ENCODE peak calls at places on chromosomes 16 and 17, in nine cellular contexts. N, D, E, K, L, I, M, J and F are unnamed samples.

GRCh38 chr17:2703181-2703580 is 8.4 kb downstream of the CLUH start:
- DNase-seq in N (no peak), D (no peak), E (no peak), K (no peak), L (no peak), I (no peak), M (no peak), J (no peak), F (no peak)

GRCh38 chr17:47789611-47790520 is 31.7 kb downstream of the OSBPL7 start:
- DNase-seq in N (peak), D (peak), E (peak), K (peak), L (peak), I (peak), M (peak), J (no peak), F (peak)

GRCh38 chr17:2962729-2963128 is 100.7 kb downstream of the OR1D5 start:
- DNase-seq in N (no peak), D (no peak), E (no peak), K (no peak), L (no peak), I (no peak), M (no peak), J (no peak), F (no peak)

GRCh38 chr17:41185001-41185400 is 290 bp upstream of the KRTAP4-1 start:
- DNase-seq in N (no peak), D (no peak), E (no peak), K (no peak), L (no peak), I (no peak), M (no peak), J (no peak), F (no peak)

GRCh38 chr17:4972752-4973151 is 5.1 kb upstream of the SPAG7 start:
- DNase-seq in N (no peak), D (peak), E (no peak), K (no peak), L (no peak), I (no peak), M (no peak), J (peak), F (no peak)

GRCh38 chr16:19382887-19383816 is 34.5 kb upstream of the TMC5 start:
- DNase-seq in N (no peak), D (no peak), E (no peak), K (no peak), L (peak), I (no peak), M (no peak), J (no peak), F (no peak)

GRCh38 chr16:50473375-50473945 is 74.7 kb upstream of the NKD1 start:
- DNase-seq in N (no peak), D (no peak), E (no peak), K (no peak), L (peak), I (peak), M (no peak), J (no peak), F (no peak)

GRCh38 chr16:59593256-59593655 is 859.1 kb upstream of the GOT2 start:
- DNase-seq in N (no peak), D (no peak), E (no peak), K (peak), L (peak), I (peak), M (peak), J (no peak), F (peak)

GRCh38 chr17:21815352-21816063 is 123.2 kb downstream of the KCNJ18 start:
- DNase-seq in N (no peak), D (no peak), E (no peak), K (no peak), L (no peak), I (no peak), M (no peak), J (no peak), F (no peak)

GRCh38 chr17:69434164-69434579 is 19.7 kb downstream of the MAP2K6 start:
- DNase-seq in N (no peak), D (no peak), E (no peak), K (no peak), L (peak), I (peak), M (no peak), J (no peak), F (peak)

GRCh38 chr16:71807905-71808592 is 585 bp downstream of the AP1G1 start:
- DNase-seq in N (no peak), D (peak), E (peak), K (peak), L (no peak), I (peak), M (peak), J (no peak), F (peak)

GRCh38 chr16:86983621-86984020 is 333.6 kb downstream of the C16orf95 start:
- DNase-seq in N (no peak), D (no peak), E (no peak), K (no peak), L (no peak), I (no peak), M (no peak), J (no peak), F (no peak)

GRCh38 chr17:8829036-8829941 is 30.1 kb upstream of the MFSD6L start:
- DNase-seq in N (no peak), D (no peak), E (no peak), K (no peak), L (no peak), I (no peak), M (no peak), J (no peak), F (no peak)

GRCh38 chr17:18055597-18055996 is 16.4 kb downstream of the GID4 start:
- DNase-seq in N (no peak), D (no peak), E (no peak), K (no peak), L (peak), I (no peak), M (no peak), J (no peak), F (no peak)

GRCh38 chr16:89167425-89167941 is 4.1 kb upstream of the CDH15 start:
- DNase-seq in N (peak), D (peak), E (peak), K (peak), L (peak), I (peak), M (peak), J (peak), F (peak)
- H3K4me3 ChIP-seq in N (no peak), D (peak), E (no peak), K (no peak), L (no peak), I (no peak), M (no peak), J (no peak), F (no peak)

DNA sequence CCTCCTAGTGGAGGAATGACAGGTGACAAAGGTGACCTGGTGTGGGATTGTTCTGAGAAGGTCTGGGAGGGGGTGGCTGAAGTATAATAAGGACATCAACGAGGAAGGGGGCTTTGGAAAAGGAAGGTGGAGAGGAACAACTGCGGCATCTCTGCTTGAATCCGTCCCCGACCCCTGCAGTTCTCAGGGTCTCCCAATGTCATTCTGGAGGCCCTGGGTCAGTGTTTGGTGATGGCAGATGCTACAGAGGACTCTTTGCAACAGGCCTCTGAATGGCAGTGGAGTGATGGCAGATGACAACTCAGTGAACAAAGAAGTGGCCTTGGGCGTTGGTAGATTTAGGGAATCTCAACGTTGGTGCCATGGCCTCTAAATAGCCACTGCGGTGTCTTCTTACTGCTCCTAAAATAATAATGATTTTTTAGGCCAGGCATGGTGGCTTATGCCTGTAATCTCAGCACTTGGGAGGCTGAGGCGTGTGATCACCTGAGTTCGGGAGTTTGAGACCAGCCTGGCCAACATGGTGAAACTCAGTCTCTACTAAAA is 1.3 kb downstream of the ENGASE start:
- DNase-seq in N (no peak), D (no peak), E (no peak), K (no peak), L (no peak), I (no peak), M (no peak), J (no peak), F (no peak)
- H3K4me3 ChIP-seq in N (peak), D (peak), E (peak), K (peak), L (peak), I (peak), M (no peak), J (peak), F (no peak)

GRCh38 chr16:85133290-85133599 is 21.0 kb upstream of the CIBAR2 start:
- DNase-seq in N (no peak), D (no peak), E (no peak), K (no peak), L (no peak), I (no peak), M (no peak), J (no peak), F (no peak)
- H3K4me3 ChIP-seq in N (no peak), D (no peak), E (no peak), K (no peak), L (no peak), I (no peak), M (no peak), J (no peak), F (no peak)

GRCh38 chr17:62178579-62178978 is 113.5 kb upstream of the MED13 start:
- DNase-seq in N (no peak), D (no peak), E (no peak), K (no peak), L (peak), I (peak), M (peak), J (no peak), F (peak)
- H3K4me3 ChIP-seq in N (no peak), D (no peak), E (no peak), K (no peak), L (no peak), I (no peak), M (no peak), J (no peak), F (no peak)

DNA sequence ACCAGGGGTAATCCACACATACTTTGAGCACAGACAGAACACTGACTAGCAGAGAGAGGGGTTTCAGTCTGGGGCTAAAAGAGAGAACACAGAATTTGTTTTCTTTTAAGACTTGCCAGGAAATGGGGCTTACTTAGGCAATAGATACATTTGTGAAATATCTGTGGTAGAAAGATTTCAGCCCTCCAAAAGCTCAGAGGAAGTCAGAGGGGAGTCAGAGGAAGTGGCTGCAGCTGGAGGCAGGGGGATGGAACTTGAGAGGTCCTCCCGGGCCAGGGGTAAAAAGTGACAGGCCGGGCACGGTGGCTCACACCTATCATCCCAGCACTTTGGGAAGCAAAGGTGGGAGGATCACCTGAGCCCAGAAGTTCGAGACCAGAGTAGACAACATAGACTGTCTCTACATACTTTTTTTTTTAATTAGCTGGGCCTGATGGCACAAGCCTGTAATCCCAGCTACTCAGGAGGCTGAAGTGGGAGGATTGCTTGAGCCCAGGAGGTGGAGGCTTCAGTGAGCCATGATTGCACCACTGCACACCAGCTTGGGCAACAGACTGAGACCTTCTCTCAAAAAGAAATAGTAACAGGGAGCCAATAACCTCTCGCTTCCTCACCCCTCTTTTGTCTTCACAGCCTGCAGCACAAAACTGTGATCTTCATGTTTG is 49.9 kb downstream of the NLRC5 start:
- DNase-seq in N (no peak), D (no peak), E (no peak), K (peak), L (no peak), I (peak), M (peak), J (no peak), F (peak)
- H3K4me3 ChIP-seq in N (peak), D (no peak), E (no peak), K (no peak), L (no peak), I (no peak), M (no peak), J (no peak), F (no peak)

GRCh38 chr17:81885454-81885853 is 5.9 kb downstream of the ALYREF start:
- DNase-seq in N (no peak), D (no peak), E (no peak), K (no peak), L (no peak), I (no peak), M (no peak), J (no peak), F (no peak)
- H3K4me3 ChIP-seq in N (no peak), D (no peak), E (no peak), K (no peak), L (no peak), I (no peak), M (no peak), J (no peak), F (no peak)

GRCh38 chr17:80729016-80729415 is 184.4 kb downstream of the RPTOR start:
- DNase-seq in N (no peak), D (no peak), E (no peak), K (no peak), L (no peak), I (no peak), M (no peak), J (no peak), F (no peak)
- H3K4me3 ChIP-seq in N (no peak), D (no peak), E (no peak), K (no peak), L (no peak), I (no peak), M (no peak), J (no peak), F (no peak)

GRCh38 chr17:82589851-82590180 is 58.4 kb downstream of the WDR45B start:
- DNase-seq in N (no peak), D (no peak), E (no peak), K (no peak), L (no peak), I (no peak), M (no peak), J (no peak), F (no peak)
- H3K4me3 ChIP-seq in N (no peak), D (no peak), E (no peak), K (no peak), L (no peak), I (no peak), M (no peak), J (no peak), F (no peak)

GRCh38 chr17:43999024-43999423 is 5.4 kb upstream of the NAGS start:
- DNase-seq in N (no peak), D (no peak), E (no peak), K (no peak), L (no peak), I (no peak), M (no peak), J (no peak), F (no peak)

GRCh38 chr17:43998552-43998951 is 5.9 kb upstream of the NAGS start:
- DNase-seq in N (no peak), D (no peak), E (no peak), K (peak), L (peak), I (peak), M (peak), J (no peak), F (peak)

GRCh38 chr17:43992641-43993040 is 11.8 kb upstream of the NAGS start:
- DNase-seq in N (no peak), D (no peak), E (no peak), K (no peak), L (no peak), I (no peak), M (no peak), J (no peak), F (no peak)

GRCh38 chr17:43994272-43995149 is 9.9 kb upstream of the NAGS start:
- DNase-seq in N (peak), D (peak), E (peak), K (peak), L (peak), I (peak), M (peak), J (peak), F (peak)

GRCh38 chr17:43995150-43995471 is 9.3 kb upstream of the NAGS start:
- DNase-seq in N (no peak), D (no peak), E (no peak), K (no peak), L (no peak), I (no peak), M (no peak), J (no peak), F (no peak)
- H3K4me3 ChIP-seq in N (no peak), D (peak), E (peak), K (no peak), L (peak), I (no peak), M (no peak), J (no peak), F (no peak)